ENCODE peak calls at places on chromosomes 2 and 18, in ten cellular contexts. U, E, Z, A, S, M, P, N, L and W are unnamed samples.

GRCh38 chr18:51429644-51430043 is 232.2 kb upstream of the MEX3C start:
- DNase-seq in U (no peak), E (no peak), Z (no peak), A (no peak), S (no peak), M (no peak), P (no peak), N (no peak), L (no peak), W (no peak)

GRCh38 chr2:15571729-15572128 is 10.6 kb upstream of the NBAS start:
- DNase-seq in U (no peak), E (no peak), Z (no peak), A (no peak), S (no peak), M (no peak), P (no peak), N (no peak), L (no peak), W (no peak)

GRCh38 chr2:178088774-178089173 is 16.2 kb upstream of the PDE11A start:
- DNase-seq in U (no peak), E (no peak), Z (no peak), A (no peak), S (no peak), M (no peak), P (no peak), N (no peak), L (no peak), W (no peak)

GRCh38 chr2:99811544-99811943 is 321.7 kb upstream of the REV1 start:
- DNase-seq in U (no peak), E (peak), Z (no peak), A (no peak), S (no peak), M (no peak), P (no peak), N (no peak), L (no peak), W (no peak)

GRCh38 chr2:18435425-18436037 is 124.9 kb downstream of the RDH14 start:
- DNase-seq in U (no peak), E (peak), Z (peak), A (no peak), S (peak), M (no peak), P (peak), N (peak), L (no peak), W (no peak)

GRCh38 chr2:263774-264492 is at the start of gene SH3YL1:
- DNase-seq in U (peak), E (peak), Z (peak), A (peak), S (peak), M (peak), P (no peak), N (peak), L (peak), W (no peak)

GRCh38 chr2:66515743-66516142 is 80.8 kb downstream of the MEIS1 start:
- DNase-seq in U (no peak), E (peak), Z (no peak), A (no peak), S (no peak), M (no peak), P (no peak), N (no peak), L (no peak), W (no peak)

GRCh38 chr2:41940715-41941114 is 107.1 kb upstream of the PKDCC start:
- DNase-seq in U (no peak), E (peak), Z (no peak), A (no peak), S (no peak), M (no peak), P (no peak), N (no peak), L (no peak), W (no peak)

GRCh38 chr2:134436706-134437105 is 182.8 kb downstream of the MGAT5 start:
- DNase-seq in U (no peak), E (no peak), Z (no peak), A (no peak), S (no peak), M (no peak), P (peak), N (no peak), L (no peak), W (no peak)

GRCh38 chr2:196801986-196802385 is 2.5 kb upstream of the GTF3C3 start:
- DNase-seq in U (no peak), E (peak), Z (no peak), A (no peak), S (no peak), M (no peak), P (peak), N (no peak), L (no peak), W (no peak)

GRCh38 chr2:67210430-67210829 is 186.7 kb upstream of the ETAA1 start:
- DNase-seq in U (no peak), E (no peak), Z (no peak), A (no peak), S (no peak), M (no peak), P (no peak), N (no peak), L (no peak), W (no peak)

GRCh38 chr18:76557026-76557575 is 62.1 kb upstream of the ZNF516 start:
- DNase-seq in U (no peak), E (no peak), Z (no peak), A (no peak), S (no peak), M (no peak), P (peak), N (no peak), L (no peak), W (no peak)

GRCh38 chr18:53380063-53380639 is 844.3 kb downstream of the MBD2 start:
- DNase-seq in U (no peak), E (peak), Z (peak), A (no peak), S (peak), M (no peak), P (peak), N (no peak), L (no peak), W (no peak)

GRCh38 chr2:154484338-154485099 is 214.0 kb upstream of the KCNJ3 start:
- DNase-seq in U (no peak), E (no peak), Z (no peak), A (no peak), S (no peak), M (no peak), P (peak), N (no peak), L (no peak), W (no peak)

GRCh38 chr18:75216926-75217303 is 6.3 kb downstream of the TSHZ1 start:
- DNase-seq in U (no peak), E (no peak), Z (no peak), A (no peak), S (no peak), M (no peak), P (no peak), N (no peak), L (no peak), W (no peak)

GRCh38 chr2:99471635-99472326 is 18.0 kb downstream of the REV1 start:
- DNase-seq in U (no peak), E (no peak), Z (no peak), A (no peak), S (no peak), M (no peak), P (no peak), N (no peak), L (no peak), W (no peak)